ENCODE peak calls at places on chromosomes 2 and 18, in eight cellular contexts. W is CD8-positive, alpha-beta T cell; M is PC-9; O is H1; I is GM20000; D is fibroblast of the aortic adventitia; Y is tibial artery; X is natural killer cell. V is an unnamed sample.
A peak's percentile ranks its signal among the peaks of the same experiment; 100 is the strongest.

GRCh38 chr2:127081826-127082633 is 24.9 kb downstream of the BIN1 start:
- DNase-seq in W (peak; percentile 82), M (no peak), O (no peak), I (peak; percentile 73), D (no peak), Y (no peak), X (peak; percentile 74), V (no peak)

GRCh38 chr2:108413731-108414130 is 35.3 kb upstream of the GCC2 start:
- DNase-seq in W (no peak), M (no peak), O (no peak), I (no peak), D (no peak), Y (no peak), X (no peak), V (no peak)

GRCh38 chr18:25662247-25662646 is 310.3 kb upstream of the ZNF521 start:
- DNase-seq in W (no peak), M (no peak), O (no peak), I (no peak), D (no peak), Y (no peak), X (no peak), V (no peak)

GRCh38 chr2:7044253-7045250 is 127.3 kb downstream of the RNF144A start:
- DNase-seq in W (peak; percentile 74), M (no peak), O (peak; percentile 19), I (peak; percentile 74), D (peak; percentile 75), Y (peak; percentile 59), X (peak; percentile 52), V (no peak)

GRCh38 chr2:28623582-28624405 is 127.8 kb upstream of the PPP1CB start:
- DNase-seq in W (no peak), M (no peak), O (no peak), I (no peak), D (no peak), Y (no peak), X (no peak), V (no peak)

GRCh38 chr2:76281176-76281841 is 570.6 kb upstream of the GCFC2 start:
- DNase-seq in W (no peak), M (no peak), O (no peak), I (no peak), D (no peak), Y (no peak), X (no peak), V (no peak)

GRCh38 chr2:191264647-191265079 is 19.5 kb downstream of the MYO1B start:
- DNase-seq in W (no peak), M (no peak), O (no peak), I (no peak), D (peak; percentile 88), Y (no peak), X (no peak), V (no peak)

GRCh38 chr18:7987284-7987976 is 420.3 kb downstream of the PTPRM start:
- DNase-seq in W (no peak), M (no peak), O (no peak), I (no peak), D (peak; percentile 74), Y (no peak), X (no peak), V (no peak)

GRCh38 chr2:105323117-105323516 is 6.4 kb downstream of the TGFBRAP1 start:
- DNase-seq in W (no peak), M (no peak), O (no peak), I (no peak), D (no peak), Y (no peak), X (no peak), V (no peak)

GRCh38 chr2:238378230-238379095 is 48.3 kb upstream of the ASB1 start:
- DNase-seq in W (no peak), M (no peak), O (no peak), I (no peak), D (no peak), Y (no peak), X (no peak), V (no peak)

GRCh38 chr2:56008661-56009411 is 85.3 kb upstream of the EFEMP1 start:
- DNase-seq in W (no peak), M (no peak), O (peak; percentile 33), I (no peak), D (peak; percentile 93), Y (peak; percentile 60), X (no peak), V (no peak)

GRCh38 chr2:73998933-73999332 is 14.2 kb downstream of the TET3 start:
- DNase-seq in W (no peak), M (no peak), O (no peak), I (no peak), D (no peak), Y (no peak), X (no peak), V (no peak)

GRCh38 chr2:73999881-74000597 is 15.3 kb downstream of the TET3 start:
- DNase-seq in W (no peak), M (no peak), O (no peak), I (no peak), D (peak; percentile 43), Y (no peak), X (no peak), V (no peak)

GRCh38 chr2:73998451-73998850 is 13.7 kb downstream of the TET3 start:
- DNase-seq in W (no peak), M (no peak), O (no peak), I (no peak), D (no peak), Y (no peak), X (no peak), V (no peak)

GRCh38 chr2:73995810-73996209 is 11.1 kb downstream of the TET3 start:
- DNase-seq in W (no peak), M (no peak), O (no peak), I (no peak), D (no peak), Y (no peak), X (no peak), V (no peak)

GRCh38 chr2:73997813-73998212 is 13.1 kb downstream of the TET3 start:
- DNase-seq in W (no peak), M (no peak), O (no peak), I (no peak), D (no peak), Y (no peak), X (no peak), V (no peak)
- TF ChIP-seq CTCF in W (no peak), M (no peak), O (peak; percentile 32), I (no peak), D (no peak), Y (no peak), X (no peak), V (no peak)

DNA sequence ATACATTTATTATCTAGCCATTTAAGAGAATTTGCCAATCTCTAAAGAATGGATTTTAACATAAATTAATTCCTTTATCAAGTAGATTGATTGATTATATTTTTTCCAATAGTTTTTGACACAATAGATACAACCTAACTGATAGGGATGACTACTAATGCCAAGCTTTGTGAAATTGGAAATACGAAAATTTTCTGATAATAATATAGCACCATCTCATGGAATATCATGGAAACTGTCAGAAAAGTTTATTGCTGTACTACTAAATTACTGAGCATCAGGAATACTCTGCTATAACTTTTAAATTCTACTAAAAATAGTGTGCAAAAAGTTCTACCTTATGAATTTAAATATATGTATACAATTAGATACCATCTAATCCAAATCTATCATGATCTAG is 101.8 kb upstream of the MAP2 start:
- DNase-seq in W (no peak), M (no peak), O (no peak), I (no peak), D (no peak), Y (no peak), X (no peak), V (no peak)
- TF ChIP-seq CTCF in W (no peak), M (peak; percentile 39), O (no peak), I (no peak), D (peak; percentile 1), Y (no peak), X (no peak), V (peak; percentile 34)

GRCh38 chr2:85648619-85649018 is 19.4 kb downstream of the SFTPB start:
- DNase-seq in W (no peak), M (peak; percentile 36), O (no peak), I (no peak), D (peak; percentile 62), Y (no peak), X (no peak), V (no peak)
- TF ChIP-seq CTCF in W (no peak), M (peak; percentile 67), O (peak; percentile 25), I (no peak), D (peak; percentile 62), Y (peak; percentile 21), X (peak; percentile 36), V (peak; percentile 39)

DNA sequence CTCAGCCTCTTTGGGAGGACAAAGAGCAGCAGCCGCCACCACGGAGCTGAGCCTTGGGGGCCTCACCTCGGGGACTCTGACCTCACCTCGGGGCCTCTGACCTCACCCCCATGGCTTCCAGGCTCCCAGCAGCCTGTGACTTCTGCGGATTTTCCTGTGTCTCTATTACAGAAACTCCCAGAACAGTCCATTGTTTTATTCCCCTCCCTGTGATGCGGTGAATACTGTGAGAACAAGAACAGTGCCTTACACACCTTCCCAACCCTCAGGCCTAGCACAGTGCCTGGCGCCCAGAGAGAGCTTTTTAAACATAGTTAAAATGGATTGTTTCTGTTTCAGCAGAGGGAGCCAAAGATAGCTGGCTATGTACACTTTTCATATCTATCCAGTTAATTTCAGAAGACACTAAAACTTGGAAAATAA is 63.7 kb downstream of the MBP start:
- DNase-seq in W (no peak), M (no peak), O (no peak), I (no peak), D (peak; percentile 46), Y (no peak), X (no peak), V (no peak)
- TF ChIP-seq CTCF in W (no peak), M (no peak), O (no peak), I (no peak), D (peak; percentile 20), Y (no peak), X (no peak), V (peak; percentile 7)